ENCODE peak calls at places on chromosomes 16 and 17, in six cellular contexts. J is fibroblast of mammary gland, Y is memory B cell, W is KG1, C is psoas muscle, D is spleen. Q is an unnamed sample.

GRCh38 chr16:90031931-90032663 is 12.8 kb upstream of the DBNDD1 start:
- DNase-seq in J (peak), Y (no peak), W (no peak), C (no peak), D (no peak), Q (no peak)

GRCh38 chr17:78973196-78973595 is 6.5 kb downstream of the LGALS3BP start:
- DNase-seq in J (no peak), Y (no peak), W (no peak), C (no peak), D (no peak), Q (no peak)

GRCh38 chr16:30903002-30903401 is 6.6 kb downstream of the CTF1 start:
- DNase-seq in J (no peak), Y (no peak), W (no peak), C (no peak), D (no peak), Q (no peak)

GRCh38 chr17:73650147-73650546 is 5.9 kb upstream of the SDK2 start:
- DNase-seq in J (peak), Y (no peak), W (no peak), C (no peak), D (no peak), Q (no peak)

GRCh38 chr16:17305694-17306093 is 165.1 kb downstream of the XYLT1 start:
- DNase-seq in J (no peak), Y (no peak), W (no peak), C (no peak), D (no peak), Q (no peak)

GRCh38 chr16:23584186-23585076 is 11.7 kb downstream of the NDUFAB1 start:
- DNase-seq in J (no peak), Y (no peak), W (no peak), C (no peak), D (no peak), Q (no peak)

GRCh38 chr16:80591071-80591935 is 50.5 kb downstream of the DYNLRB2 start:
- DNase-seq in J (no peak), Y (no peak), W (peak), C (no peak), D (no peak), Q (no peak)

GRCh38 chr17:17892009-17892408 is 55.2 kb upstream of the SREBF1 start:
- DNase-seq in J (no peak), Y (no peak), W (no peak), C (no peak), D (no peak), Q (no peak)

GRCh38 chr16:47142469-47143328 is 1.0 kb downstream of the NETO2 start:
- DNase-seq in J (peak), Y (no peak), W (no peak), C (peak), D (peak), Q (peak)

GRCh38 chr16:1980026-1980769 is 1.1 kb downstream of the NOXO1 start:
- DNase-seq in J (no peak), Y (no peak), W (no peak), C (no peak), D (no peak), Q (no peak)

GRCh38 chr17:28563475-28563874 is 7.8 kb downstream of the PIGS start:
- DNase-seq in J (peak), Y (no peak), W (no peak), C (no peak), D (no peak), Q (peak)

GRCh38 chr16:25045696-25046381 is 30.7 kb upstream of the ARHGAP17 start:
- DNase-seq in J (peak), Y (no peak), W (no peak), C (no peak), D (no peak), Q (no peak)

GRCh38 chr16:17520567-17520966 is 49.8 kb upstream of the XYLT1 start:
- DNase-seq in J (peak), Y (no peak), W (no peak), C (no peak), D (no peak), Q (no peak)

GRCh38 chr16:48291303-48291702 is 44.0 kb upstream of the ABCC11 start:
- DNase-seq in J (no peak), Y (no peak), W (no peak), C (no peak), D (no peak), Q (no peak)

GRCh38 chr17:21463779-21464407 is 87.7 kb downstream of the KCNJ12 start:
- DNase-seq in J (no peak), Y (no peak), W (no peak), C (no peak), D (no peak), Q (no peak)

GRCh38 chr17:77501101-77501566 is 360.4 kb downstream of the SEC14L1 start:
- DNase-seq in J (peak), Y (no peak), W (peak), C (no peak), D (peak), Q (no peak)

GRCh38 chr17:1949754-1950153 is 75.4 kb downstream of the RTN4RL1 start:
- DNase-seq in J (no peak), Y (no peak), W (no peak), C (no peak), D (no peak), Q (no peak)

GRCh38 chr17:58671969-58672368 is 19.9 kb downstream of the TEX14 start:
- DNase-seq in J (no peak), Y (no peak), W (no peak), C (no peak), D (no peak), Q (no peak)

GRCh38 chr17:4706121-4706520 is 2.2 kb upstream of the PELP1 start:
- DNase-seq in J (peak), Y (no peak), W (no peak), C (no peak), D (no peak), Q (no peak)

GRCh38 chr17:42484304-42484703 is 25.6 kb downstream of the ATP6V0A1 start:
- DNase-seq in J (no peak), Y (no peak), W (no peak), C (no peak), D (no peak), Q (no peak)

GRCh38 chr17:74478369-74479100 is 12.1 kb downstream of the CD300A start:
- DNase-seq in J (peak), Y (no peak), W (no peak), C (no peak), D (no peak), Q (no peak)

GRCh38 chr17:28912281-28912937 is 9.5 kb upstream of the DHRS13 start:
- DNase-seq in J (no peak), Y (no peak), W (no peak), C (no peak), D (no peak), Q (no peak)

GRCh38 chr17:8091033-8091687 is 3.6 kb upstream of the ALOX12B start:
- DNase-seq in J (no peak), Y (peak), W (no peak), C (no peak), D (peak), Q (no peak)

Q was measured in thyroid gland.